ENCODE peak calls at places on chromosome 15, in seven cellular contexts. L is Kasumi-1; V is GM06990; B is stimulated activated CD4-positive, alpha-beta T cell treated with anti-CD3 and anti-CD28 coated beads, Interleukin-4, amount 100 ng/mL, for 48 hours; E is fibroblast of the aortic adventitia; U is T-helper 22 cell; M is choroid plexus epithelial cell. Z is an unnamed sample.
A peak's percentile ranks its signal among the peaks of the same experiment; 100 is the strongest.

GRCh38 chr15:98501192-98501591 is 147.1 kb upstream of the IGF1R start:
- DNase-seq in L (no peak), V (no peak), B (no peak), E (no peak), U (no peak), M (no peak), Z (no peak)

GRCh38 chr15:31360158-31360561 is 33.5 kb downstream of the KLF13 start:
- DNase-seq in L (no peak), V (no peak), B (no peak), E (no peak), U (no peak), M (no peak), Z (no peak)

GRCh38 chr15:32993285-32993684 is 201.2 kb downstream of the FMN1 start:
- DNase-seq in L (no peak), V (no peak), B (no peak), E (peak; percentile 58), U (no peak), M (peak; percentile 60), Z (no peak)

GRCh38 chr15:31304074-31304648 is 22.5 kb upstream of the KLF13 start:
- DNase-seq in L (no peak), V (no peak), B (no peak), E (no peak), U (no peak), M (no peak), Z (no peak)

GRCh38 chr15:93982226-93982641 is 249.1 kb upstream of the MCTP2 start:
- DNase-seq in L (no peak), V (no peak), B (no peak), E (peak; percentile 50), U (no peak), M (no peak), Z (no peak)

GRCh38 chr15:42035362-42035761 is 14.5 kb upstream of the PLA2G4E start:
- DNase-seq in L (no peak), V (no peak), B (no peak), E (no peak), U (no peak), M (peak; percentile 31), Z (no peak)

GRCh38 chr15:66784174-66784573 is 82.1 kb downstream of the SMAD6 start:
- DNase-seq in L (no peak), V (no peak), B (no peak), E (no peak), U (no peak), M (no peak), Z (no peak)

GRCh38 chr15:29938701-29939340 is 116.6 kb upstream of the TJP1 start:
- DNase-seq in L (no peak), V (no peak), B (no peak), E (no peak), U (no peak), M (peak; percentile 49), Z (no peak)

GRCh38 chr15:31974855-31975421 is 55.4 kb upstream of the CHRNA7 start:
- DNase-seq in L (peak; percentile 1), V (no peak), B (no peak), E (peak; percentile 10), U (no peak), M (peak; percentile 28), Z (no peak)

GRCh38 chr15:73114064-73114463 is 61.8 kb downstream of the NEO1 start:
- DNase-seq in L (no peak), V (no peak), B (no peak), E (no peak), U (no peak), M (peak; percentile 5), Z (no peak)

GRCh38 chr15:85543741-85544155 is 163.3 kb downstream of the AKAP13 start:
- DNase-seq in L (no peak), V (no peak), B (no peak), E (no peak), U (peak; percentile 2), M (no peak), Z (no peak)

GRCh38 chr15:86968244-86968643 is 888.6 kb downstream of the AGBL1 start:
- DNase-seq in L (no peak), V (no peak), B (no peak), E (no peak), U (no peak), M (no peak), Z (no peak)

GRCh38 chr15:99476413-99477222 is 89.2 kb upstream of the MEF2A start:
- DNase-seq in L (peak; percentile 91), V (peak; percentile 79), B (no peak), E (peak; percentile 99), U (no peak), M (peak; percentile 97), Z (no peak)